ENCODE peak calls at places on chromosomes 16 and 17, in four cellular contexts. One of them, this sample, is unnamed.

GRCh38 chr16:53743149-53743566 is 39.2 kb downstream of the FTO start:
- DNase-seq in keratinocyte: no peak
- DNase-seq in T-cell: no peak
- DNase-seq in choroid plexus epithelial cell: peak
- DNase-seq in this sample: peak

GRCh38 chr16:55532227-55532626 is 23.4 kb downstream of the LPCAT2 start:
- DNase-seq in keratinocyte: no peak
- DNase-seq in T-cell: no peak
- DNase-seq in choroid plexus epithelial cell: peak
- DNase-seq in this sample: no peak

GRCh38 chr16:56307534-56307873 is 116.2 kb downstream of the GNAO1 start:
- DNase-seq in keratinocyte: no peak
- DNase-seq in T-cell: no peak
- DNase-seq in choroid plexus epithelial cell: no peak
- DNase-seq in this sample: no peak

GRCh38 chr16:64122177-64122576 is 999.7 kb downstream of the CDH11 start:
- DNase-seq in keratinocyte: no peak
- DNase-seq in T-cell: no peak
- DNase-seq in choroid plexus epithelial cell: peak
- DNase-seq in this sample: no peak

GRCh38 chr17:28141333-28141732 is 98.9 kb downstream of the NLK start:
- DNase-seq in keratinocyte: no peak
- DNase-seq in T-cell: no peak
- DNase-seq in choroid plexus epithelial cell: no peak
- DNase-seq in this sample: no peak

GRCh38 chr17:50887705-50888245 is 21.6 kb upstream of the TOB1 start:
- DNase-seq in keratinocyte: no peak
- DNase-seq in T-cell: no peak
- DNase-seq in choroid plexus epithelial cell: no peak
- DNase-seq in this sample: no peak

GRCh38 chr17:58330997-58331814 is 2.6 kb upstream of the TSPOAP1 start:
- DNase-seq in keratinocyte: no peak
- DNase-seq in T-cell: peak
- DNase-seq in choroid plexus epithelial cell: no peak
- DNase-seq in this sample: peak

GRCh38 chr17:17749025-17749772 is 67.9 kb downstream of the RAI1 start:
- DNase-seq in keratinocyte: no peak
- DNase-seq in T-cell: no peak
- DNase-seq in choroid plexus epithelial cell: no peak
- DNase-seq in this sample: no peak

GRCh38 chr16:51245306-51245705 is 94.2 kb upstream of the SALL1 start:
- DNase-seq in keratinocyte: no peak
- DNase-seq in T-cell: no peak
- DNase-seq in choroid plexus epithelial cell: no peak
- DNase-seq in this sample: no peak

GRCh38 chr17:77365584-77366186 is 224.9 kb downstream of the SEC14L1 start:
- DNase-seq in keratinocyte: no peak
- DNase-seq in T-cell: no peak
- DNase-seq in choroid plexus epithelial cell: peak
- DNase-seq in this sample: no peak

GRCh38 chr17:66952031-66952524 is 12.4 kb upstream of the CACNG4 start:
- DNase-seq in keratinocyte: peak
- DNase-seq in T-cell: no peak
- DNase-seq in choroid plexus epithelial cell: peak
- DNase-seq in this sample: no peak

GRCh38 chr17:38617967-38618760 is 12.4 kb upstream of the SRCIN1 start:
- DNase-seq in keratinocyte: no peak
- DNase-seq in T-cell: no peak
- DNase-seq in choroid plexus epithelial cell: no peak
- DNase-seq in this sample: no peak

GRCh38 chr17:12765544-12765943 is 23.8 kb upstream of the ARHGAP44 start:
- DNase-seq in keratinocyte: no peak
- DNase-seq in T-cell: no peak
- DNase-seq in choroid plexus epithelial cell: peak
- DNase-seq in this sample: no peak

GRCh38 chr17:37488009-37488604 is 1.6 kb upstream of the DUSP14 start:
- DNase-seq in keratinocyte: no peak
- DNase-seq in T-cell: no peak
- DNase-seq in choroid plexus epithelial cell: peak
- DNase-seq in this sample: no peak

GRCh38 chr16:80038566-80038965 is 438.0 kb upstream of the MAF start:
- DNase-seq in keratinocyte: no peak
- DNase-seq in T-cell: no peak
- DNase-seq in choroid plexus epithelial cell: no peak
- DNase-seq in this sample: no peak

GRCh38 chr17:50847566-50847965 is 12.2 kb downstream of the WFIKKN2 start:
- DNase-seq in keratinocyte: no peak
- DNase-seq in T-cell: no peak
- DNase-seq in choroid plexus epithelial cell: no peak
- DNase-seq in this sample: no peak

GRCh38 chr17:7856081-7856791 is 1.1 kb downstream of the NAA38 start:
- DNase-seq in keratinocyte: no peak
- DNase-seq in T-cell: no peak
- DNase-seq in choroid plexus epithelial cell: peak
- DNase-seq in this sample: no peak

GRCh38 chr17:41377546-41377945 is 4.6 kb downstream of the KRT34 start:
- DNase-seq in keratinocyte: no peak
- DNase-seq in T-cell: no peak
- DNase-seq in choroid plexus epithelial cell: peak
- DNase-seq in this sample: no peak

GRCh38 chr17:57207396-57207795 is 48.9 kb upstream of the MSI2 start:
- DNase-seq in keratinocyte: no peak
- DNase-seq in T-cell: no peak
- DNase-seq in choroid plexus epithelial cell: no peak
- DNase-seq in this sample: no peak

GRCh38 chr17:59753522-59754467 is 46.3 kb downstream of the VMP1 start:
- DNase-seq in keratinocyte: no peak
- DNase-seq in T-cell: no peak
- DNase-seq in choroid plexus epithelial cell: peak
- DNase-seq in this sample: peak

GRCh38 chr16:55701442-55702319 is 45.9 kb downstream of the SLC6A2 start:
- DNase-seq in keratinocyte: no peak
- DNase-seq in T-cell: no peak
- DNase-seq in choroid plexus epithelial cell: peak
- DNase-seq in this sample: no peak

GRCh38 chr16:47928008-47928407 is 227.8 kb downstream of the ABCC12 start:
- DNase-seq in keratinocyte: no peak
- DNase-seq in T-cell: no peak
- DNase-seq in choroid plexus epithelial cell: no peak
- DNase-seq in this sample: no peak

GRCh38 chr17:44334315-44335181 is 9.9 kb upstream of the SLC25A39 start:
- DNase-seq in keratinocyte: no peak
- DNase-seq in T-cell: no peak
- DNase-seq in choroid plexus epithelial cell: peak
- DNase-seq in this sample: no peak

GRCh38 chr16:63447121-63447520 is 1410.9 kb upstream of the CDH8 start:
- DNase-seq in keratinocyte: no peak
- DNase-seq in T-cell: no peak
- DNase-seq in choroid plexus epithelial cell: no peak
- DNase-seq in this sample: no peak

GRCh38 chr16:30112197-30113030 is 923 bp downstream of the GDPD3 start:
- DNase-seq in keratinocyte: no peak
- DNase-seq in T-cell: no peak
- DNase-seq in choroid plexus epithelial cell: peak
- DNase-seq in this sample: peak

GRCh38 chr16:27650073-27650701 is 100.2 kb downstream of the KATNIP start:
- DNase-seq in keratinocyte: no peak
- DNase-seq in T-cell: no peak
- DNase-seq in choroid plexus epithelial cell: peak
- DNase-seq in this sample: no peak

GRCh38 chr17:4522661-4523060 is 24.0 kb downstream of the SPNS2 start:
- DNase-seq in keratinocyte: no peak
- DNase-seq in T-cell: no peak
- DNase-seq in choroid plexus epithelial cell: no peak
- DNase-seq in this sample: no peak

GRCh38 chr16:77434365-77435239 is at the start of gene ADAMTS18:
- DNase-seq in keratinocyte: no peak
- DNase-seq in T-cell: no peak
- DNase-seq in choroid plexus epithelial cell: no peak
- DNase-seq in this sample: no peak

GRCh38 chr16:89150090-89150835 is 21.3 kb upstream of the CDH15 start:
- DNase-seq in keratinocyte: no peak
- DNase-seq in T-cell: no peak
- DNase-seq in choroid plexus epithelial cell: no peak
- DNase-seq in this sample: no peak

GRCh38 chr17:62703269-62703775 is 75.9 kb downstream of the MRC2 start:
- DNase-seq in keratinocyte: no peak
- DNase-seq in T-cell: no peak
- DNase-seq in choroid plexus epithelial cell: no peak
- DNase-seq in this sample: no peak

GRCh38 chr17:43908111-43908721 is 880 bp upstream of the MPP2 start:
- DNase-seq in keratinocyte: no peak
- DNase-seq in T-cell: peak
- DNase-seq in choroid plexus epithelial cell: peak
- DNase-seq in this sample: peak

GRCh38 chr17:79776378-79777165 is 1.4 kb upstream of the CBX2 start:
- DNase-seq in keratinocyte: no peak
- DNase-seq in T-cell: no peak
- DNase-seq in choroid plexus epithelial cell: no peak
- DNase-seq in this sample: no peak

GRCh38 chr17:79548116-79548515 is 62.7 kb downstream of the RBFOX3 start:
- DNase-seq in keratinocyte: no peak
- DNase-seq in T-cell: no peak
- DNase-seq in choroid plexus epithelial cell: no peak
- DNase-seq in this sample: no peak